ENCODE peak calls at places on chromosomes 11 and 22, in five cellular contexts. E is non-pigmented ciliary epithelial cell; C is activated CD4-positive, alpha-beta T cell treated with anti-CD3 and anti-CD28 coated beads, Interleukin-2, amount 50 U/mL, for 1 hour; R is NCI-H1105 treated with DMSO at 0.1 percent for 48 hours; D is fibroblast of the aortic adventitia. G is an unnamed sample.

GRCh38 chr11:15824060-15824459 is 532.3 kb downstream of the SOX6 start:
- DNase-seq in E (no peak), D (peak; percentile 48), R (no peak), C (no peak), G (no peak)

GRCh38 chr11:61618991-61619390 is 38.1 kb upstream of the SYT7 start:
- DNase-seq in E (no peak), D (no peak), C (no peak), R (no peak), G (no peak)

GRCh38 chr11:112307617-112308016 is 47.0 kb upstream of the PLET1 start:
- DNase-seq in R (no peak), E (no peak), D (no peak), C (no peak), G (no peak)

GRCh38 chr11:63510360-63511130 is 4.7 kb downstream of the LGALS12 start:
- DNase-seq in E (no peak), D (peak; percentile 77), R (no peak), C (no peak), G (peak; percentile 83)

GRCh38 chr22:18081416-18081815 is 3.6 kb downstream of the PEX26 start:
- DNase-seq in C (no peak), D (no peak), R (no peak), E (no peak), G (no peak)

GRCh38 chr22:50728523-50728931 is 9.5 kb upstream of the ACR start:
- DNase-seq in C (no peak), R (no peak), D (no peak), E (no peak), G (no peak)

GRCh38 chr11:120413480-120413879 is 77.3 kb downstream of the ARHGEF12 start:
- DNase-seq in D (peak; percentile 80), E (peak; percentile 68), C (no peak), R (no peak), G (peak; percentile 7)

GRCh38 chr11:60836866-60837510 is 4.9 kb upstream of the CCDC86 start:
- DNase-seq in E (no peak), C (no peak), D (no peak), R (no peak), G (no peak)

GRCh38 chr22:43275545-43275981 is 67.6 kb downstream of the SCUBE1 start:
- DNase-seq in R (no peak), C (no peak), D (peak; percentile 7), E (no peak), G (no peak)

GRCh38 chr22:50626314-50626855 is 1.6 kb downstream of the ARSA start:
- DNase-seq in R (no peak), E (no peak), D (no peak), C (no peak), G (no peak)

GRCh38 chr11:120511116-120511803 is at the start of gene GRIK4:
- DNase-seq in C (peak; percentile 68), R (peak; percentile 85), D (peak; percentile 64), E (peak; percentile 11), G (peak; percentile 50)

GRCh38 chr11:121931748-121932352 is 184.2 kb downstream of the BLID start:
- DNase-seq in R (no peak), C (no peak), D (no peak), E (no peak), G (peak; percentile 50)

GRCh38 chr22:37112084-37112728 is 2.7 kb upstream of the TMPRSS6 start:
- DNase-seq in E (no peak), C (no peak), D (no peak), R (no peak), G (no peak)

GRCh38 chr22:20905415-20906386 is 11.5 kb upstream of the CRKL start:
- DNase-seq in D (no peak), E (no peak), C (no peak), R (no peak), G (no peak)

GRCh38 chr11:10866893-10867331 is 9.1 kb upstream of the ZBED5 start:
- DNase-seq in C (no peak), E (peak; percentile 68), D (peak; percentile 80), R (no peak), G (no peak)

GRCh38 chr11:11798586-11799438 is 43.0 kb upstream of the USP47 start:
- DNase-seq in C (peak; percentile 73), R (no peak), D (peak; percentile 83), E (no peak), G (peak; percentile 65)

GRCh38 chr22:27377901-27378300 is 423.7 kb downstream of the MN1 start:
- DNase-seq in R (peak; percentile 84), C (no peak), D (no peak), E (no peak), G (no peak)

GRCh38 chr11:113401718-113402117 is 14.1 kb downstream of the ANKK1 start:
- DNase-seq in C (no peak), D (no peak), R (peak; percentile 94), E (no peak), G (peak; percentile 48)

GRCh38 chr11:109794501-109794900 is 298.7 kb upstream of the ZC3H12C start:
- DNase-seq in R (no peak), C (no peak), E (no peak), D (no peak), G (no peak)

GRCh38 chr11:86865436-86865835 is 65.1 kb downstream of the PRSS23 start:
- DNase-seq in R (no peak), C (no peak), E (no peak), D (no peak), G (no peak)

GRCh38 chr11:47983464-47984397 is 3.4 kb downstream of the PTPRJ start:
- DNase-seq in E (no peak), C (no peak), R (peak; percentile 44), D (peak; percentile 44), G (no peak)

GRCh38 chr11:86484164-86484794 is 109.6 kb downstream of the CCDC81 start:
- DNase-seq in R (no peak), C (no peak), E (no peak), D (peak; percentile 100), G (peak; percentile 93)

GRCh38 chr11:61503135-61503770 is 5.3 kb upstream of the LRRC10B start:
- DNase-seq in D (no peak), E (no peak), C (no peak), R (no peak), G (no peak)

GRCh38 chr22:31652911-31653684 is 8.9 kb downstream of the PISD start:
- DNase-seq in C (no peak), D (no peak), R (no peak), E (no peak), G (no peak)

GRCh38 chr22:30079952-30080533 is at the start of gene HORMAD2:
- DNase-seq in D (no peak), R (no peak), C (no peak), E (no peak), G (peak; percentile 11)

GRCh38 chr11:60657880-60658279 is 41.5 kb upstream of the MS4A8 start:
- DNase-seq in C (no peak), E (no peak), D (no peak), R (peak; percentile 51), G (no peak)

GRCh38 chr11:57340228-57340627 is 2.1 kb downstream of the P2RX3 start:
- DNase-seq in D (no peak), E (no peak), R (no peak), C (no peak), G (no peak)

GRCh38 chr11:46122955-46123354 is 1.7 kb upstream of the PHF21A start:
- DNase-seq in D (peak; percentile 66), R (no peak), C (no peak), E (no peak), G (no peak)

GRCh38 chr11:45556851-45557707 is 108.3 kb downstream of the CHST1 start:
- DNase-seq in C (no peak), D (peak; percentile 29), E (no peak), R (no peak), G (peak; percentile 7)

GRCh38 chr11:4181780-4182721 is 87.5 kb downstream of the RRM1 start:
- DNase-seq in D (peak; percentile 50), C (peak; percentile 10), E (peak; percentile 13), R (peak; percentile 28), G (peak; percentile 46)

GRCh38 chr11:127199306-127199801 is 198.8 kb upstream of the KIRREL3 start:
- DNase-seq in D (no peak), R (no peak), E (no peak), C (no peak), G (no peak)

GRCh38 chr11:117319214-117319840 is 3.3 kb upstream of the BACE1 start:
- DNase-seq in D (peak; percentile 74), C (no peak), E (no peak), R (no peak), G (peak; percentile 86)

GRCh38 chr11:70761094-70761905 is 363.0 kb downstream of the CTTN start:
- DNase-seq in R (no peak), E (no peak), D (no peak), C (no peak), G (no peak)

GRCh38 chr11:1640076-1640946 is 10.7 kb downstream of the KRTAP5-5 start:
- DNase-seq in C (peak; percentile 31), E (no peak), D (peak; percentile 15), R (peak; percentile 69), G (no peak)

GRCh38 chr11:34749666-34750659 is 129.1 kb downstream of the EHF start:
- DNase-seq in C (no peak), D (peak; percentile 95), E (peak; percentile 73), R (no peak), G (peak; percentile 96)

GRCh38 chr11:61904539-61905048 is 12.8 kb downstream of the RAB3IL1 start:
- DNase-seq in E (no peak), D (no peak), R (no peak), C (no peak), G (no peak)

GRCh38 chr11:118620529-118621070 is 13.2 kb downstream of the PHLDB1 start:
- DNase-seq in R (no peak), E (no peak), C (no peak), D (no peak), G (no peak)

GRCh38 chr11:93857413-93858185 is 7.2 kb upstream of the VSTM5 start:
- DNase-seq in C (no peak), R (no peak), D (peak; percentile 62), E (no peak), G (peak; percentile 34)

GRCh38 chr11:126327280-126328000 is 23.6 kb downstream of the DCPS start:
- DNase-seq in R (no peak), D (no peak), C (no peak), E (no peak), G (no peak)

G was measured in fibroblast of gingiva.